ENCODE peak calls at places on chromosomes 13 and 19, in eight cellular contexts. One of them, this sample, is unnamed. For H3K36me3, the result is how much of the 10 kb centered on the place peaks cover.

GRCh38 chr13:21476893-21477472 is 17.9 kb upstream of the ZDHHC20 start:
- DNase-seq in kidney epithelial cell: peak
- DNase-seq in GM23248: peak
- DNase-seq in mesendoderm: peak
- DNase-seq in suprapubic skin: peak
- DNase-seq in CD4-positive, CD25-positive, alpha-beta regulatory T cell: peak
- DNase-seq in breast epithelium: peak
- DNase-seq in uterus: peak
- DNase-seq in this sample: peak

GRCh38 chr13:45441633-45442032 is 23.1 kb upstream of the COG3 start:
- DNase-seq in CD4-positive, CD25-positive, alpha-beta regulatory T cell: no peak
- DNase-seq in GM23248: peak
- DNase-seq in kidney epithelial cell: peak
- DNase-seq in uterus: no peak
- DNase-seq in mesendoderm: no peak
- DNase-seq in suprapubic skin: no peak
- DNase-seq in breast epithelium: no peak
- DNase-seq in this sample: no peak

GRCh38 chr13:66265446-66265845 is 964.7 kb downstream of the PCDH9 start:
- DNase-seq in mesendoderm: peak
- DNase-seq in breast epithelium: no peak
- DNase-seq in GM23248: no peak
- DNase-seq in suprapubic skin: no peak
- DNase-seq in uterus: no peak
- DNase-seq in CD4-positive, CD25-positive, alpha-beta regulatory T cell: no peak
- DNase-seq in kidney epithelial cell: no peak
- DNase-seq in this sample: no peak

GRCh38 chr19:29789007-29789406 is 22.8 kb upstream of the CCNE1 start:
- DNase-seq in GM23248: no peak
- DNase-seq in breast epithelium: no peak
- DNase-seq in CD4-positive, CD25-positive, alpha-beta regulatory T cell: no peak
- DNase-seq in suprapubic skin: no peak
- DNase-seq in uterus: no peak
- DNase-seq in kidney epithelial cell: no peak
- DNase-seq in mesendoderm: no peak
- DNase-seq in this sample: no peak

GRCh38 chr19:5058456-5059190 is 89.7 kb downstream of the KDM4B start:
- DNase-seq in suprapubic skin: no peak
- DNase-seq in GM23248: peak
- DNase-seq in mesendoderm: no peak
- DNase-seq in uterus: no peak
- DNase-seq in breast epithelium: no peak
- DNase-seq in CD4-positive, CD25-positive, alpha-beta regulatory T cell: no peak
- DNase-seq in kidney epithelial cell: no peak
- DNase-seq in this sample: no peak

GRCh38 chr13:74070065-74070464 is 64.1 kb downstream of the KLF12 start:
- DNase-seq in suprapubic skin: no peak
- DNase-seq in mesendoderm: no peak
- DNase-seq in GM23248: no peak
- DNase-seq in breast epithelium: no peak
- DNase-seq in CD4-positive, CD25-positive, alpha-beta regulatory T cell: peak
- DNase-seq in uterus: no peak
- DNase-seq in kidney epithelial cell: no peak
- DNase-seq in this sample: no peak

GRCh38 chr13:42129033-42129432 is 80.6 kb downstream of the DGKH start:
- DNase-seq in kidney epithelial cell: no peak
- DNase-seq in breast epithelium: no peak
- DNase-seq in CD4-positive, CD25-positive, alpha-beta regulatory T cell: no peak
- DNase-seq in GM23248: no peak
- DNase-seq in suprapubic skin: no peak
- DNase-seq in uterus: no peak
- DNase-seq in mesendoderm: no peak
- DNase-seq in this sample: no peak

GRCh38 chr13:85798999-85799646 is at the start of gene SLITRK6:
- DNase-seq in mesendoderm: peak
- DNase-seq in CD4-positive, CD25-positive, alpha-beta regulatory T cell: no peak
- DNase-seq in breast epithelium: no peak
- DNase-seq in kidney epithelial cell: peak
- DNase-seq in uterus: no peak
- DNase-seq in suprapubic skin: no peak
- DNase-seq in GM23248: peak
- DNase-seq in this sample: no peak

GRCh38 chr19:53130506-53130905 is 2.2 kb downstream of the ZNF415 start:
- DNase-seq in suprapubic skin: no peak
- DNase-seq in mesendoderm: no peak
- DNase-seq in uterus: no peak
- DNase-seq in breast epithelium: no peak
- DNase-seq in CD4-positive, CD25-positive, alpha-beta regulatory T cell: no peak
- DNase-seq in GM23248: peak
- DNase-seq in kidney epithelial cell: no peak
- DNase-seq in this sample: no peak

GRCh38 chr19:934865-935422 is 9.1 kb downstream of the ARID3A start:
- DNase-seq in kidney epithelial cell: no peak
- DNase-seq in suprapubic skin: peak
- DNase-seq in mesendoderm: no peak
- DNase-seq in breast epithelium: peak
- DNase-seq in uterus: peak
- DNase-seq in CD4-positive, CD25-positive, alpha-beta regulatory T cell: no peak
- DNase-seq in GM23248: peak
- DNase-seq in this sample: peak

GRCh38 chr19:51101171-51101865 is 6.9 kb downstream of the CTU1 start:
- DNase-seq in kidney epithelial cell: no peak
- DNase-seq in mesendoderm: no peak
- DNase-seq in suprapubic skin: no peak
- DNase-seq in breast epithelium: no peak
- DNase-seq in GM23248: peak
- DNase-seq in uterus: no peak
- DNase-seq in CD4-positive, CD25-positive, alpha-beta regulatory T cell: no peak
- DNase-seq in this sample: no peak

DNA sequence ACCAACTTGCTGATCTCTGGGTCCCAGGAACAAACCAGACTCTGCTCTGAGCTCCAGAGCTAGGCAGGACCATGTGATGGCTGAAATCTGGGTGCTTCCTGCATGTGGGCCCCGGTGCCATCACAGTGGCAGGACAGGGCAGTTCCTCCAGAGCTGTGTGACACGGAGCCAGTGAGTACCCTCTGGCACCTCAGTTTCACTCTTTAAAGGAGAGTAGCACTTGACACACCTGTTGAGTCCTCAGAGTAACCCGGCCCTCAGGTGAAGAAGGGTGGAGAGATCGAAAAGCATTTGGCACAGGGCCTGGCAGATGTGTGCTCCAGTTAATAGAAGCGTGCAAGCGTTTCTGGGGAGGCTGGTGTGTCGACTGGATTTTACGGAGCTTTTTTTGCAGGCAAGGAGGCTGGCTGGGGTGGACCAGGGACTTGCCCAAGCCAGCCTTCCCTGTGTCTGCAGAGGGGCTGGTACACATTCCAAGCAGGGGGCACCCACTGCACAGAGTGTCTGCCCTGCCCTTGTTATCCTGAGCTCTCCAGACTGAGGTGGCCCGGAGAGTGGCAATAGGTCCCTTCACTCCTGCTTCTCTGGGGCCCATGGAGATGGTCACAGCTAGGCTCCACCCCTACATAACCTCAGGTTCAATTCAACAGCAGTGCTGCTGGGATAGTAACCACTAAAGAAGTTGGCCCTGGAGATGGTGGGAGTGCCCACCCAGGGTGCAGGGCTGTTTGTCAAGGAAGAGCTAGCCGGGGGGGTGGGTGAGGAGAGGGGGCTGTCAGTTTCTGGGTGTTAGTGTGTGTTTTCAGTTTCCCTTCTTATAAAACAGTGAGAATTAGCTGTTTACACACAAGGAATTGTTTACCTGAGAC is 8.3 kb downstream of the RPS19 start:
- DNase-seq in GM23248: no peak
- DNase-seq in mesendoderm: no peak
- DNase-seq in breast epithelium: no peak
- DNase-seq in suprapubic skin: no peak
- DNase-seq in CD4-positive, CD25-positive, alpha-beta regulatory T cell: no peak
- DNase-seq in kidney epithelial cell: no peak
- DNase-seq in uterus: no peak
- DNase-seq in this sample: no peak
- H3K36me3 ChIP-seq in GM23248: half or more
- H3K36me3 ChIP-seq in mesendoderm: under half
- H3K36me3 ChIP-seq in breast epithelium: under half
- H3K36me3 ChIP-seq in suprapubic skin: half or more
- H3K36me3 ChIP-seq in CD4-positive, CD25-positive, alpha-beta regulatory T cell: under half
- H3K36me3 ChIP-seq in kidney epithelial cell: under half
- H3K36me3 ChIP-seq in uterus: under half
- H3K36me3 ChIP-seq in this sample: half or more

DNA sequence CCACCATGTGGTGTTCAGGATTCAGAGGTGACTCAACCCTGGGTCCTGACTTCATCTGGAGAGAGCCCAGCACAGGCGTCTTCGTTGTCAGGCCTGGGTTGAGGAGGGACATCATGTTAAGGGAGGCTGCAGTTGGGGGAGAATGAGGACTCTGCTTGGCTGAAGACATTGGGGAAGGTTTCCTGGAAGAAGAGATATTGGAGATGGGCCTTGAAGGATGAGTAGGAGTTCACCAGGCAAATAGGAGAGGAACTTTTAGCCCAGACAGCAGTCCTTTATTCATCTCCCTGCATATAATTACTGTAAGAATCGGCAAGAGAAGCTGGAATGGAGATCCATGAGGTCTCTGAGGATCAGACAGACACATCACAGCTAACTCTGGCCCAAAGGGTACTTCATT is 38.9 kb downstream of the VAV1 start:
- DNase-seq in GM23248: peak
- DNase-seq in CD4-positive, CD25-positive, alpha-beta regulatory T cell: no peak
- DNase-seq in uterus: no peak
- DNase-seq in suprapubic skin: no peak
- DNase-seq in breast epithelium: no peak
- DNase-seq in kidney epithelial cell: no peak
- DNase-seq in mesendoderm: no peak
- DNase-seq in this sample: no peak
- H3K4me3 ChIP-seq in GM23248: no peak
- H3K4me3 ChIP-seq in CD4-positive, CD25-positive, alpha-beta regulatory T cell: no peak
- H3K4me3 ChIP-seq in uterus: no peak
- H3K4me3 ChIP-seq in suprapubic skin: no peak
- H3K4me3 ChIP-seq in breast epithelium: no peak
- H3K4me3 ChIP-seq in kidney epithelial cell: no peak
- H3K4me3 ChIP-seq in mesendoderm: no peak
- H3K4me3 ChIP-seq in this sample: no peak

GRCh38 chr19:38708413-38709024 is 35.8 kb downstream of the CAPN12 start:
- DNase-seq in GM23248: peak
- DNase-seq in suprapubic skin: no peak
- DNase-seq in mesendoderm: no peak
- DNase-seq in breast epithelium: no peak
- DNase-seq in uterus: no peak
- DNase-seq in kidney epithelial cell: no peak
- DNase-seq in CD4-positive, CD25-positive, alpha-beta regulatory T cell: no peak
- DNase-seq in this sample: no peak
- H3K36me3 ChIP-seq in GM23248: half or more
- H3K36me3 ChIP-seq in suprapubic skin: half or more
- H3K36me3 ChIP-seq in mesendoderm: under half
- H3K36me3 ChIP-seq in breast epithelium: under half
- H3K36me3 ChIP-seq in uterus: under half
- H3K36me3 ChIP-seq in kidney epithelial cell: under half
- H3K36me3 ChIP-seq in CD4-positive, CD25-positive, alpha-beta regulatory T cell: half or more
- H3K36me3 ChIP-seq in this sample: under half

GRCh38 chr19:36111200-36111539 is 227 bp downstream of the OVOL3 start:
- DNase-seq in mesendoderm: no peak
- DNase-seq in uterus: no peak
- DNase-seq in kidney epithelial cell: no peak
- DNase-seq in GM23248: no peak
- DNase-seq in suprapubic skin: no peak
- DNase-seq in CD4-positive, CD25-positive, alpha-beta regulatory T cell: no peak
- DNase-seq in breast epithelium: no peak
- DNase-seq in this sample: no peak
- H3K4me3 ChIP-seq in mesendoderm: no peak
- H3K4me3 ChIP-seq in uterus: no peak
- H3K4me3 ChIP-seq in kidney epithelial cell: no peak
- H3K4me3 ChIP-seq in GM23248: no peak
- H3K4me3 ChIP-seq in suprapubic skin: no peak
- H3K4me3 ChIP-seq in CD4-positive, CD25-positive, alpha-beta regulatory T cell: no peak
- H3K4me3 ChIP-seq in breast epithelium: no peak
- H3K4me3 ChIP-seq in this sample: no peak

DNA sequence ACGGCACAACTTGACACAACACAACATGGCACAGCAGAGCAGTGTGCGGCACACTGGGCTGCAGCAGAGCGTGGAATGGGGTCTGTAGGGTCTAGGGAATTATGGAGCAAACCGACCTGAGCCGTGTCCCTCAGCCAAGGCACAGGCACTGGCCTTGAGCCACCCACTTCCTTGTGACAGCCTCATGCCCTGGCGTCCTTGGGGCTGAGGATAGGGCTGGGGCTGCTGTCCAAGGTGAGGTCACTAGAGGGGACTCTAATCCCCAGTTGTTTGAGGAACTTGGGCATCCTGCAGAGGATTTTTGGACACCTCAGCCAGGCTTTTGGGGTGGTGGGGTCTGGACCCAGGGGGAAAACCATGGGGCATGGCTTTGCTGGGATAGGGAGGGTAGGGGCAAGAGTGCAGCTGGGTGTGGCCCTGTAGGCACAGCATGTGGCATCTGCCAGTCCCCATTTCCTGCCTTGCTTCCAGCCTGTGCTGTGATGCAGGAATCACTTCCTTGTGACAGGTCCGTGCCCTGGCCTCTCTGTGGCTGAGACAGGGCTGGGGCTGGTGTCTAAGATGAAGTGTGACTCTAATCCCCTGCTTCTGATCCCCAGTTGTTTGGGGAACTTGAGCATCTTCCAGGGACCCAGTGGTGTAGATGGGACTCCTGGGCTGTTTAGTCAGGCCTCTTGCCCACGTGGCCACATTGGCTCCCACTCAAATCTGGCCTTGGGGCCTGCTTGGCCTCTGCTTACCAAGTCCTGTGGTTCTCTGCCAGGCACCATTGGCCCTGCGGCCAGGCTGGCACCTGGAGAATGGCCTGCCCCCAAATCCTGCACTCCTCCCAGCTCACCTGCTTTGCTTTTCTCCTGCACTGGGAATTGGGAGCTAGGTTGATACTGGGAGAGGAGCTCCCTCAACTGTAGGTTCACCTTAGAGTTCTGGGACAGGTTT is 78.5 kb downstream of the SCGB2B2 start:
- DNase-seq in mesendoderm: no peak
- DNase-seq in suprapubic skin: no peak
- DNase-seq in CD4-positive, CD25-positive, alpha-beta regulatory T cell: no peak
- DNase-seq in GM23248: no peak
- DNase-seq in breast epithelium: no peak
- DNase-seq in uterus: no peak
- DNase-seq in kidney epithelial cell: no peak
- DNase-seq in this sample: no peak
- H3K36me3 ChIP-seq in mesendoderm: under half
- H3K36me3 ChIP-seq in suprapubic skin: under half
- H3K36me3 ChIP-seq in CD4-positive, CD25-positive, alpha-beta regulatory T cell: under half
- H3K36me3 ChIP-seq in GM23248: under half
- H3K36me3 ChIP-seq in breast epithelium: under half
- H3K36me3 ChIP-seq in uterus: under half
- H3K36me3 ChIP-seq in kidney epithelial cell: under half
- H3K36me3 ChIP-seq in this sample: under half

DNA sequence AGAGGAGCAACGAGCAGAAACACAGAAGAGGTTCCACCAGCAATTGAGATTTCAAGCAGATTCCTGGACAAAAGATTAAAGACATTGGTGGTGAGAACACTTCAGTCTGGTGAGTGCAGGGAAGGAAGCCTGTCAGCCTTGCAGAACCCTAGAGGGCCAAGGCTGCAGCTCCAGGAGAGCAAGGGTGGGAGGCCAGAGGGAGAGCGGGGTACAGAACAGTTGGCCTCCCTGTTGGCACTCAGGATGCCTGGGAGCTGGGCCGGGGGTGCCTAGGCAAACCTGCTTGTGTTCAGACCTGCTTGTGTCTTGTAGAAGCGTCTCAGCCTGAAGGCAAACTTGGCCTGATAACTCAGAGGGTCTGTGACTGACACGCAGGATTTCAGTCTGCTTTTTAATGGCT is 5.1 kb upstream of the LIN7B start:
- DNase-seq in kidney epithelial cell: no peak
- DNase-seq in suprapubic skin: no peak
- DNase-seq in GM23248: no peak
- DNase-seq in uterus: no peak
- DNase-seq in breast epithelium: no peak
- DNase-seq in CD4-positive, CD25-positive, alpha-beta regulatory T cell: no peak
- DNase-seq in mesendoderm: no peak
- DNase-seq in this sample: no peak
- H3K4me3 ChIP-seq in kidney epithelial cell: no peak
- H3K4me3 ChIP-seq in suprapubic skin: no peak
- H3K4me3 ChIP-seq in GM23248: no peak
- H3K4me3 ChIP-seq in uterus: no peak
- H3K4me3 ChIP-seq in breast epithelium: no peak
- H3K4me3 ChIP-seq in CD4-positive, CD25-positive, alpha-beta regulatory T cell: no peak
- H3K4me3 ChIP-seq in mesendoderm: no peak
- H3K4me3 ChIP-seq in this sample: no peak

This sample was measured in tibial nerve.